ENCODE peak calls at places on chromosomes 4 and X, in five cellular contexts. Q, V, C, G and O are unnamed samples. For H3K9me3, the result is how much of the 10 kb centered on the place peaks cover.

GRCh38 chr4:152408514-152409327 is 127.2 kb downstream of the FBXW7 start:
- DNase-seq in G (no peak), V (no peak), Q (no peak), C (no peak), O (no peak)

GRCh38 chr4:16205298-16206164 is 20.7 kb downstream of the TAPT1 start:
- DNase-seq in V (no peak), Q (no peak), G (no peak), C (no peak), O (no peak)

GRCh38 chrX:24242649-24243556 is 71.0 kb downstream of the SUPT20HL2 start:
- DNase-seq in V (peak), Q (peak), G (no peak), C (no peak), O (peak)

GRCh38 chr4:87465739-87466366 is 43.5 kb downstream of the NUDT9 start:
- DNase-seq in G (no peak), Q (no peak), C (no peak), V (no peak), O (no peak)

GRCh38 chr4:153808175-153808574 is 19.3 kb upstream of the SFRP2 start:
- DNase-seq in Q (no peak), C (no peak), G (no peak), V (no peak), O (no peak)

GRCh38 chrX:40778861-40779575 is 43.7 kb upstream of the MED14 start:
- DNase-seq in G (no peak), C (no peak), Q (no peak), V (no peak), O (no peak)

GRCh38 chrX:13716905-13717304 is 17.5 kb downstream of the TRAPPC2 start:
- DNase-seq in C (no peak), V (no peak), Q (no peak), G (no peak), O (no peak)

GRCh38 chr4:74904509-74904908 is 28.4 kb upstream of the PARM1 start:
- DNase-seq in Q (no peak), C (no peak), V (no peak), G (no peak), O (no peak)

GRCh38 chr4:17514865-17515264 is at the start of gene CLRN2:
- DNase-seq in G (no peak), V (no peak), Q (no peak), C (no peak), O (no peak)

GRCh38 chrX:10971176-10971575 is 140.0 kb upstream of the HCCS start:
- DNase-seq in Q (no peak), C (no peak), G (no peak), V (no peak), O (no peak)

GRCh38 chrX:51332188-51332942 is at the start of gene NUDT10:
- DNase-seq in Q (no peak), G (peak), C (peak), V (peak), O (no peak)

GRCh38 chrX:115642895-115643530 is 82.0 kb downstream of the PLS3 start:
- DNase-seq in G (no peak), V (peak), Q (no peak), C (no peak), O (peak)

GRCh38 chrX:10507876-10508275 is 112.5 kb downstream of the MID1 start:
- DNase-seq in G (no peak), V (no peak), C (no peak), Q (no peak), O (no peak)

GRCh38 chrX:132786217-132786616 is 172.2 kb downstream of the HS6ST2 start:
- DNase-seq in Q (no peak), C (no peak), V (no peak), G (no peak), O (no peak)

GRCh38 chrX:72568406-72569092 is 4.1 kb downstream of the HDAC8 start:
- DNase-seq in V (no peak), C (no peak), G (no peak), Q (no peak), O (no peak)

GRCh38 chrX:101009086-101009485 is 39.6 kb downstream of the ARL13A start:
- DNase-seq in V (no peak), G (no peak), C (no peak), Q (no peak), O (no peak)

GRCh38 chrX:149074429-149074828 is 430.7 kb downstream of the IDS start:
- DNase-seq in V (peak), G (no peak), Q (no peak), C (no peak), O (no peak)

GRCh38 chrX:100447563-100448397 is 37.7 kb upstream of the PCDH19 start:
- DNase-seq in C (no peak), V (peak), G (peak), Q (no peak), O (no peak)

GRCh38 chrX:134732152-134732551 is 73.9 kb upstream of the PLAC1 start:
- DNase-seq in V (no peak), Q (no peak), C (no peak), G (no peak), O (peak)

GRCh38 chr4:184748251-184748652 is 14.4 kb upstream of the CENPU start:
- DNase-seq in V (peak), G (no peak), C (no peak), Q (peak), O (peak)

GRCh38 chrX:39168609-39169008 is 367.4 kb downstream of the MID1IP1 start:
- DNase-seq in V (no peak), G (no peak), C (no peak), Q (no peak), O (no peak)

GRCh38 chr4:113436360-113436759 is 325.2 kb downstream of the CAMK2D start:
- DNase-seq in C (no peak), G (no peak), V (peak), Q (no peak), O (no peak)

GRCh38 chr4:141016117-141016798 is 117.0 kb downstream of the RNF150 start:
- DNase-seq in V (no peak), C (no peak), Q (no peak), G (no peak), O (no peak)

GRCh38 chr4:8341691-8342090 is 72.1 kb downstream of the HTRA3 start:
- DNase-seq in Q (peak), C (no peak), V (peak), G (peak), O (peak)

GRCh38 chr4:8589831-8590545 is 2.6 kb upstream of the CPZ start:
- DNase-seq in V (no peak), Q (no peak), C (peak), G (peak), O (no peak)

GRCh38 chr4:87204559-87204958 is 15.9 kb downstream of the KLHL8 start:
- DNase-seq in V (no peak), Q (no peak), G (no peak), C (no peak), O (no peak)

GRCh38 chr4:83490876-83491450 is 6.1 kb upstream of the ABRAXAS1 start:
- DNase-seq in Q (no peak), V (no peak), G (no peak), C (no peak), O (no peak)

GRCh38 chr4:86032476-86033022 is 327.3 kb downstream of the MAPK10 start:
- DNase-seq in C (no peak), G (no peak), V (no peak), Q (peak), O (no peak)

GRCh38 chr4:168879178-168879577 is 130.9 kb downstream of the CBR4 start:
- DNase-seq in Q (no peak), C (no peak), V (no peak), G (no peak), O (no peak)

GRCh38 chr4:17324431-17324830 is 187.5 kb downstream of the QDPR start:
- DNase-seq in C (no peak), V (peak), Q (no peak), G (peak), O (no peak)

GRCh38 chrX:49204709-49205108 is 4.7 kb upstream of the SYP start:
- DNase-seq in V (no peak), C (no peak), G (no peak), Q (no peak), O (no peak)

GRCh38 chr4:1621526-1621925 is 62.6 kb downstream of the FAM53A start:
- DNase-seq in V (no peak), G (no peak), C (no peak), Q (no peak), O (no peak)
- H3K9me3 ChIP-seq in V (under half), G (under half), C (under half), Q (under half), O (under half)

GRCh38 chr4:139175647-139176298 is 1.2 kb downstream of the ELF2 start:
- DNase-seq in Q (no peak), V (no peak), C (no peak), G (no peak), O (no peak)
- H3K4me3 ChIP-seq in Q (peak), V (peak), C (peak), G (peak), O (peak)

DNA sequence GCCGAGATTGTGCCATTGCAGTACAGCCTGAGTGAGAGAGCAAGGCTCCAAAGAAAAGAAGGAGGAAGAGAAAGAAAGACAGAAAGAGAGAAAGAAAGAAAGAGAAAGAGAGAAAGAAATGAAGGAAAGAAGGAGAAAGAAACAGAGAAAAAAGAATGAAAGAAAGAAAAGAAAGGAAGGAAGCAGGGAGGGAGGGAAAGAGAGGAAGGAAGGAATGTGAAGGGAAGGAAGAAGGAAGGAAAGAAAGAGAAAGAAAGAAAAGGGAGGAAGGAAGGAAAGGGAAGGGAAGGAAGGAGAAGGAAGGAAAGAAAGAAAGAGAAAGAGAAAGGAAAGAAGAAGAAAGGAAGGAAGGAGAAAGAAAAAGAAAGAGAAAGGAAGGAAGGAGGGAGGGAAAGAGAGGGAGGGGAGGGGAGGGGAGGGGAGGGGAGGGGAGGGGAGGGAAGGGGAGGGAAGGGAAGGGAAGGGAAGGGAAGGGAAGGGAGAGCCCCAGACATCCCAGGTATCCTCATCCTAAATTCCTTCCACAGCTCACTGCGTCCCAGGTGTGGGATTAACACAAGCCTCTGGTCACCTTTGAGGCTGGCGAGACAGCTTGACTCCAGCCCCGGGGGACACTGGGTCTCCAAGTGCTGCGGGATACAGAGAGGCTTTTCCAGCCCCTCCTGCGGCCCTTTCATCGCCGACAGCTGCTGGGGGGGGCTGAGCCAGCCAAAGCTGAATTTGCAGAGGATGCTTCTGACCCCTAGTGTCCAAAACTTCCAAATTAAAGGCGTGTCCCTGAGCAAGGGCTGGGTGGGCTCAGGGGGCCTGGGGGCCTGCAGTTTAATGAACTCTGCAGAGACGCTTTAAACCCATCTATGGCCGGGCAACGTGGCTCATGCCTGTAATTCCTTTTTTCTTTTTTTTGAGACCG is 24.2 kb upstream of the CSF2RA start:
- DNase-seq in G (no peak), Q (no peak), V (no peak), C (peak), O (no peak)
- H3K9me3 ChIP-seq in G (under half), Q (under half), V (under half), C (under half), O (under half)

DNA sequence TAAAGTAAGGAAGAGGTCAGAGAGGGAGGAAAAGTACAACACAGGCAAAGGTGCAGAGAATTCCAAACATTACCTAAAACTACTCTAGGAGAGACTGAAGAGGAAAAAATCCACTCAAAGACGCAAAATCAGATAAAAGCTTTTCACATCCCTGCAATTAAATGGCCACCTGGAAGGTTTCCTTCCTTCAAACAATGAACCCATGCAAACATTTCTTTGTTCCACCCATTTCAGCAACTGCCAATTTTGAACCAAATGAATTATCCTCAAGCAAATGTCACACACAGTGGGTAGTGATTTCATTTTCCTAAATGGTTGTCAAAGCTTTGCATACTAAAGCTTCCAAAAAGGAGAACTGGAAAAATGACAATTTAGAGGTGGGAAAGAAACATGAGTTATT is 45.1 kb downstream of the APBB2 start:
- DNase-seq in C (no peak), V (no peak), G (no peak), Q (no peak), O (no peak)
- H3K4me3 ChIP-seq in C (no peak), V (no peak), G (no peak), Q (no peak), O (no peak)